ENCODE peak calls at places on chromosomes 12 and 14, in seven cellular contexts. One of them, this sample, is unnamed.
A peak's percentile ranks its signal among the peaks of the same experiment; 100 is the strongest.

GRCh38 chr12:19131020-19131431 is 1.5 kb downstream of the PLEKHA5 start:
- DNase-seq in adrenal gland: peak; percentile 32
- DNase-seq in tibial artery: no peak
- DNase-seq in PC-3: peak; percentile 74
- DNase-seq in GM20000: peak; percentile 20
- DNase-seq in brain microvascular endothelial cell: no peak
- DNase-seq in GM12865: no peak
- DNase-seq in this sample: peak; percentile 10

GRCh38 chr12:131199221-131199620 is 245.5 kb downstream of the ADGRD1 start:
- DNase-seq in adrenal gland: no peak
- DNase-seq in tibial artery: no peak
- DNase-seq in PC-3: no peak
- DNase-seq in GM20000: no peak
- DNase-seq in brain microvascular endothelial cell: no peak
- DNase-seq in GM12865: no peak
- DNase-seq in this sample: no peak

GRCh38 chr12:116919247-116919671 is 8.5 kb downstream of the FBXW8 start:
- DNase-seq in adrenal gland: no peak
- DNase-seq in tibial artery: no peak
- DNase-seq in PC-3: no peak
- DNase-seq in GM20000: no peak
- DNase-seq in brain microvascular endothelial cell: no peak
- DNase-seq in GM12865: no peak
- DNase-seq in this sample: no peak

GRCh38 chr12:53600490-53601295 is 25.5 kb downstream of the ATF7 start:
- DNase-seq in adrenal gland: no peak
- DNase-seq in tibial artery: no peak
- DNase-seq in PC-3: no peak
- DNase-seq in GM20000: no peak
- DNase-seq in brain microvascular endothelial cell: no peak
- DNase-seq in GM12865: no peak
- DNase-seq in this sample: no peak

GRCh38 chr14:67644428-67644827 is 24.7 kb downstream of the ARG2 start:
- DNase-seq in adrenal gland: no peak
- DNase-seq in tibial artery: no peak
- DNase-seq in PC-3: no peak
- DNase-seq in GM20000: no peak
- DNase-seq in brain microvascular endothelial cell: no peak
- DNase-seq in GM12865: no peak
- DNase-seq in this sample: no peak

GRCh38 chr12:46933947-46934346 is 108.2 kb upstream of the SLC38A4 start:
- DNase-seq in adrenal gland: no peak
- DNase-seq in tibial artery: no peak
- DNase-seq in PC-3: peak; percentile 77
- DNase-seq in GM20000: no peak
- DNase-seq in brain microvascular endothelial cell: peak; percentile 61
- DNase-seq in GM12865: peak; percentile 28
- DNase-seq in this sample: no peak

GRCh38 chr12:7189398-7190267 is at the start of gene PEX5:
- DNase-seq in adrenal gland: peak; percentile 91
- DNase-seq in tibial artery: peak; percentile 85
- DNase-seq in PC-3: peak; percentile 89
- DNase-seq in GM20000: peak; percentile 95
- DNase-seq in brain microvascular endothelial cell: peak; percentile 79
- DNase-seq in GM12865: peak; percentile 95
- DNase-seq in this sample: peak; percentile 83

GRCh38 chr12:30243426-30243825 is 452.2 kb downstream of the IPO8 start:
- DNase-seq in adrenal gland: no peak
- DNase-seq in tibial artery: no peak
- DNase-seq in PC-3: no peak
- DNase-seq in GM20000: no peak
- DNase-seq in brain microvascular endothelial cell: no peak
- DNase-seq in GM12865: no peak
- DNase-seq in this sample: no peak

GRCh38 chr14:64337901-64338615 is 43.9 kb upstream of the ESR2 start:
- DNase-seq in adrenal gland: peak; percentile 48
- DNase-seq in tibial artery: peak; percentile 70
- DNase-seq in PC-3: peak; percentile 71
- DNase-seq in GM20000: peak; percentile 33
- DNase-seq in brain microvascular endothelial cell: peak; percentile 42
- DNase-seq in GM12865: peak; percentile 60
- DNase-seq in this sample: peak; percentile 83

GRCh38 chr14:104371917-104372316 is 207.6 kb upstream of the C14orf180 start:
- DNase-seq in adrenal gland: no peak
- DNase-seq in tibial artery: no peak
- DNase-seq in PC-3: no peak
- DNase-seq in GM20000: no peak
- DNase-seq in brain microvascular endothelial cell: no peak
- DNase-seq in GM12865: no peak
- DNase-seq in this sample: no peak

GRCh38 chr14:104130974-104131651 is 7.3 kb upstream of the KIF26A start:
- DNase-seq in adrenal gland: peak; percentile 58
- DNase-seq in tibial artery: no peak
- DNase-seq in PC-3: peak; percentile 79
- DNase-seq in GM20000: peak; percentile 70
- DNase-seq in brain microvascular endothelial cell: no peak
- DNase-seq in GM12865: peak; percentile 40
- DNase-seq in this sample: peak; percentile 47

GRCh38 chr14:24429395-24430142 is at the start of the genes CBLN3 and KHNYN:
- DNase-seq in adrenal gland: peak; percentile 94
- DNase-seq in tibial artery: peak; percentile 91
- DNase-seq in PC-3: peak; percentile 90
- DNase-seq in GM20000: peak; percentile 98
- DNase-seq in brain microvascular endothelial cell: peak; percentile 88
- DNase-seq in GM12865: peak; percentile 93
- DNase-seq in this sample: peak; percentile 82
- TF ChIP-seq CTCF in adrenal gland: no peak
- TF ChIP-seq CTCF in tibial artery: no peak
- TF ChIP-seq CTCF in PC-3: no peak
- TF ChIP-seq CTCF in GM20000: no peak
- TF ChIP-seq CTCF in brain microvascular endothelial cell: no peak
- TF ChIP-seq CTCF in GM12865: no peak
- TF ChIP-seq CTCF in this sample: no peak

GRCh38 chr14:96304956-96305355 is 48.9 kb downstream of the BDKRB1 start:
- DNase-seq in adrenal gland: no peak
- DNase-seq in tibial artery: no peak
- DNase-seq in PC-3: peak; percentile 19
- DNase-seq in GM20000: no peak
- DNase-seq in brain microvascular endothelial cell: no peak
- DNase-seq in GM12865: no peak
- DNase-seq in this sample: peak; percentile 25
- TF ChIP-seq CTCF in adrenal gland: no peak
- TF ChIP-seq CTCF in tibial artery: no peak
- TF ChIP-seq CTCF in PC-3: peak; percentile 40
- TF ChIP-seq CTCF in GM20000: no peak
- TF ChIP-seq CTCF in brain microvascular endothelial cell: peak; percentile 44
- TF ChIP-seq CTCF in GM12865: no peak
- TF ChIP-seq CTCF in this sample: peak; percentile 15

DNA sequence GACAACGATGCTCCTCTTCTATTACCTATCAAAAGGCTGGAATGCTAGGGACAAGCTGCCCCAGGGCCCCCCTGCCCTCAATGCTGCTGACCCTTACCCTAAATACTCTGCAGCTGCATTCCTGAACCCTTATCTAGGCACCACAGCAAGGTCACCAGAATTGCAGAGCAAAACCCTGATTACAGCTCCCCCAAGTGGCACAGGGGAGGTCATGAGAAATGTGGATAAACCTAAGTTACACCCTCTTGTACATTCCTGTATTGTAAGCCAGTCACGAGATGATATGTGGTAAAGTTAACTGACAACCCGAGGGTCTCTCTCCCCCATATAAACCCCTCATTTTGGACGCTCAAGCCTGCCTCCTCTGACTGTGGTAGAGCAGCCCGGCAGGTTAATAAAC is 411.8 kb upstream of the STXBP6 start:
- DNase-seq in adrenal gland: no peak
- DNase-seq in tibial artery: no peak
- DNase-seq in PC-3: no peak
- DNase-seq in GM20000: no peak
- DNase-seq in brain microvascular endothelial cell: no peak
- DNase-seq in GM12865: no peak
- DNase-seq in this sample: no peak
- TF ChIP-seq CTCF in adrenal gland: no peak
- TF ChIP-seq CTCF in tibial artery: no peak
- TF ChIP-seq CTCF in PC-3: no peak
- TF ChIP-seq CTCF in GM20000: no peak
- TF ChIP-seq CTCF in brain microvascular endothelial cell: no peak
- TF ChIP-seq CTCF in GM12865: no peak
- TF ChIP-seq CTCF in this sample: no peak

DNA sequence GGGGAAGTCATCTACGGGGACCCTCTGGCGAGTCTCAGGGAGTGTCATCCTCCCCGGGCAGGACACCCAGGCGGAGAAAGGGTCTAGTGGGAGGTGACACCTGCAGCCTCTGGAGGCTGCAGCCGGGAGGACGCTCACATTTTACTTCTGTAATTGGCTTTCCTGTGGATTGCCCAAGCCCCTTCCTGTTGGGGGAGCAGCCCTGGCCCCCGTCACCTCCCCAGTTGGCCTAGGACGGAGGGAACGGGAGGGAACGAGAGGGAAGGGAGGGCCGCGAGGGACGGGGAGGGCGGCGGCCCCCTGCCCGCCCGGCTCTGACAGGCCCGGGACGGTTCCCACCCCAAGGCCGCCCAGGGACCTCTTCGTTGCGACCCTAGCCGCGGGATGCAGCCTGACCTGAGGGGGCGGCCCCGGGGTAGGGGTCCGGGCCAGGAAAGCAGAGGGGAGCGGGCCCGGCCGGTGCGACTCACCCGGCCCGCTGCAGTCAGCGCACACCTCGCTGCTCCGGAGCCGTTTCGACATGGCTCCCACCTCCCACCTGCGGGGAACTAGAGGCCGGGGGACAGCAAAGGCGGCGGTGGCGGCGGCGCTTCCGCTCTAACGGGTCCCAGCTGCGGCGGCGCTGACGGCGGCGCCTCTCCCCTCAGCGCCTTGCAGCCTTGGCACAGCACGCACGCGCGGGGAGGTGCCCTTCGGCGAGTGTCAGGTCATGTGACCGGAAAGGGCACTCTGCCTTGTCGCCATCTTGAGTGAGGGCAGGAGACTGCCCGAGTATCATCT is at the start of gene GIT2:
- DNase-seq in adrenal gland: peak; percentile 95
- DNase-seq in tibial artery: peak; percentile 94
- DNase-seq in PC-3: peak; percentile 95
- DNase-seq in GM20000: peak; percentile 96
- DNase-seq in brain microvascular endothelial cell: peak; percentile 87
- DNase-seq in GM12865: peak; percentile 97
- DNase-seq in this sample: peak; percentile 87
- TF ChIP-seq CTCF in adrenal gland: no peak
- TF ChIP-seq CTCF in tibial artery: no peak
- TF ChIP-seq CTCF in PC-3: no peak
- TF ChIP-seq CTCF in GM20000: no peak
- TF ChIP-seq CTCF in brain microvascular endothelial cell: no peak
- TF ChIP-seq CTCF in GM12865: no peak
- TF ChIP-seq CTCF in this sample: no peak

GRCh38 chr12:79274571-79275064 is 410.0 kb downstream of the SYT1 start:
- DNase-seq in adrenal gland: no peak
- DNase-seq in tibial artery: no peak
- DNase-seq in PC-3: no peak
- DNase-seq in GM20000: no peak
- DNase-seq in brain microvascular endothelial cell: no peak
- DNase-seq in GM12865: peak; percentile 4
- DNase-seq in this sample: no peak
- TF ChIP-seq CTCF in adrenal gland: no peak
- TF ChIP-seq CTCF in tibial artery: no peak
- TF ChIP-seq CTCF in PC-3: no peak
- TF ChIP-seq CTCF in GM20000: no peak
- TF ChIP-seq CTCF in brain microvascular endothelial cell: no peak
- TF ChIP-seq CTCF in GM12865: no peak
- TF ChIP-seq CTCF in this sample: no peak

GRCh38 chr12:52214421-52214802 is 18.6 kb upstream of the KRT7 start:
- DNase-seq in adrenal gland: no peak
- DNase-seq in tibial artery: no peak
- DNase-seq in PC-3: peak; percentile 63
- DNase-seq in GM20000: no peak
- DNase-seq in brain microvascular endothelial cell: no peak
- DNase-seq in GM12865: no peak
- DNase-seq in this sample: no peak
- TF ChIP-seq CTCF in adrenal gland: no peak
- TF ChIP-seq CTCF in tibial artery: no peak
- TF ChIP-seq CTCF in PC-3: peak; percentile 19
- TF ChIP-seq CTCF in GM20000: peak; percentile 26
- TF ChIP-seq CTCF in brain microvascular endothelial cell: peak; percentile 70
- TF ChIP-seq CTCF in GM12865: no peak
- TF ChIP-seq CTCF in this sample: no peak

This sample was measured in nephron progenitor cell.